ENCODE peak calls at places on chromosomes 6 and 20, in seven cellular contexts. S is left lung, G is tibial nerve, T is endodermal cell, A is lower leg skin, N is right cardiac atrium, J is brain microvascular endothelial cell. M is an unnamed sample.

GRCh38 chr6:11229267-11230043 is 3.0 kb downstream of the NEDD9 start:
- DNase-seq in A (peak), J (no peak), T (peak), N (no peak), G (no peak), S (no peak), M (no peak)

GRCh38 chr20:1171461-1172093 is 13.2 kb downstream of the TMEM74B start:
- DNase-seq in T (peak), S (no peak), J (no peak), G (no peak), N (peak), A (no peak), M (no peak)

GRCh38 chr20:8127553-8128255 is 4.4 kb upstream of the PLCB1 start:
- DNase-seq in T (no peak), A (no peak), N (no peak), S (no peak), J (peak), G (no peak), M (no peak)

GRCh38 chr6:126548301-126548700 is 208.4 kb downstream of the CENPW start:
- DNase-seq in S (no peak), G (no peak), A (no peak), N (no peak), T (no peak), J (no peak), M (no peak)

GRCh38 chr6:116451916-116452315 is 9.3 kb upstream of the CALHM6 start:
- DNase-seq in N (no peak), S (no peak), A (no peak), G (no peak), J (no peak), T (no peak), M (no peak)

GRCh38 chr6:131451330-131452195 is 121.5 kb upstream of the ARG1 start:
- DNase-seq in T (peak), J (no peak), G (no peak), N (no peak), A (no peak), S (no peak), M (no peak)

GRCh38 chr20:63976980-63977391 is 2.5 kb downstream of the SAMD10 start:
- DNase-seq in T (peak), S (peak), G (no peak), A (no peak), N (peak), J (no peak), M (no peak)

GRCh38 chr20:46458891-46459750 is 52.7 kb upstream of the ELMO2 start:
- DNase-seq in G (no peak), N (peak), T (peak), A (no peak), J (no peak), S (peak), M (no peak)

GRCh38 chr6:16402501-16402900 is 164.1 kb downstream of the GMPR start:
- DNase-seq in S (no peak), J (no peak), G (peak), T (no peak), N (peak), A (no peak), M (no peak)

GRCh38 chr6:35073766-35074471 is 67.2 kb downstream of the TCP11 start:
- DNase-seq in N (peak), G (no peak), A (no peak), J (no peak), T (no peak), S (no peak), M (no peak)

GRCh38 chr20:61422636-61423425 is 170.8 kb downstream of the CDH4 start:
- DNase-seq in S (no peak), G (no peak), A (no peak), J (no peak), T (peak), N (no peak), M (no peak)

GRCh38 chr6:133648576-133648975 is 240.3 kb upstream of the TCF21 start:
- DNase-seq in G (no peak), N (no peak), T (no peak), S (no peak), J (no peak), A (no peak), M (no peak)

GRCh38 chr6:168526841-168527281 is 85.9 kb downstream of the SMOC2 start:
- DNase-seq in N (peak), G (peak), S (no peak), A (no peak), T (no peak), J (no peak), M (no peak)

GRCh38 chr6:32096087-32096393 is 13.1 kb downstream of the TNXB start:
- DNase-seq in N (peak), G (no peak), S (no peak), A (no peak), T (no peak), J (no peak), M (no peak)

GRCh38 chr6:151089916-151090443 is 149.8 kb upstream of the AKAP12 start:
- DNase-seq in J (no peak), N (peak), G (no peak), T (peak), S (no peak), A (no peak), M (no peak)

GRCh38 chr20:44056010-44056698 is 130.8 kb downstream of the JPH2 start:
- DNase-seq in T (peak), S (peak), N (peak), A (peak), G (no peak), J (peak), M (no peak)

GRCh38 chr6:111809264-111809663 is 64.0 kb downstream of the FYN start:
- DNase-seq in S (no peak), J (no peak), G (no peak), T (no peak), A (no peak), N (no peak), M (no peak)

GRCh38 chr6:112113371-112113770 is 26.0 kb downstream of the FAM229B start:
- DNase-seq in N (no peak), A (no peak), S (no peak), J (no peak), G (no peak), T (no peak), M (no peak)

GRCh38 chr6:38509713-38510112 is 130.0 kb downstream of the BTBD9 start:
- DNase-seq in S (no peak), A (no peak), N (no peak), G (no peak), J (peak), T (no peak), M (no peak)

GRCh38 chr20:59350330-59351147 is 50.1 kb downstream of the EDN3 start:
- DNase-seq in A (no peak), S (no peak), G (no peak), N (no peak), J (no peak), T (no peak), M (no peak)

GRCh38 chr20:8361008-8361652 is 229.1 kb downstream of the PLCB1 start:
- DNase-seq in A (no peak), T (no peak), G (no peak), N (no peak), J (peak), S (no peak), M (no peak)

DNA sequence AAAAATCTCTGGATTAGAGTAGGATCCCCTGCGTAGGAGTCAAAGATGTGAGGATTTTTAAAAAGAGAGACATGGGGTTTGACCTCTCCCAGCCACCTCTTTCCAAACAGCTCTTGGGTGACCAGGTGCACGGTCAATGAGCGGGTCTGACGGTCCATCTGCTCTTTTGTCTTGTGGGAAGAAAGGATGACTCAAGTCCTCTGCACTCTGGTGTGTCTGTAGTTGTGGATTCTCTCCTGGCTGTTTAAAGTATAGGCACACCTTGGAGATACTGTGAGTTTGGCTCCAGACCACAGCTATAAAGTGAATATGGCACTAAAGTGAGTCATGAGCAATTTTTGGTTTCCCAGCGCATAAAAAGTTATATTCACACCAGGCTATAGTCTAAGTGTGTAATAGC is 209.8 kb downstream of the BMP7 start:
- DNase-seq in G (no peak), N (no peak), T (no peak), J (no peak), A (no peak), S (no peak), M (no peak)
- H3K4me3 ChIP-seq in G (no peak), N (no peak), T (no peak), J (no peak), A (no peak), S (no peak), M (no peak)

GRCh38 chr6:132513821-132514545 is 1.1 kb upstream of the STX7 start:
- DNase-seq in A (no peak), N (no peak), S (no peak), G (no peak), T (no peak), J (no peak), M (no peak)
- H3K4me3 ChIP-seq in A (no peak), N (peak), S (peak), G (peak), T (no peak), J (no peak), M (peak)

GRCh38 chr6:5765141-5765760 is 241.5 kb downstream of the NRN1 start:
- DNase-seq in A (no peak), T (peak), N (no peak), S (no peak), G (no peak), J (no peak), M (no peak)
- H3K4me3 ChIP-seq in A (no peak), T (no peak), N (no peak), S (no peak), G (no peak), J (no peak), M (no peak)

DNA sequence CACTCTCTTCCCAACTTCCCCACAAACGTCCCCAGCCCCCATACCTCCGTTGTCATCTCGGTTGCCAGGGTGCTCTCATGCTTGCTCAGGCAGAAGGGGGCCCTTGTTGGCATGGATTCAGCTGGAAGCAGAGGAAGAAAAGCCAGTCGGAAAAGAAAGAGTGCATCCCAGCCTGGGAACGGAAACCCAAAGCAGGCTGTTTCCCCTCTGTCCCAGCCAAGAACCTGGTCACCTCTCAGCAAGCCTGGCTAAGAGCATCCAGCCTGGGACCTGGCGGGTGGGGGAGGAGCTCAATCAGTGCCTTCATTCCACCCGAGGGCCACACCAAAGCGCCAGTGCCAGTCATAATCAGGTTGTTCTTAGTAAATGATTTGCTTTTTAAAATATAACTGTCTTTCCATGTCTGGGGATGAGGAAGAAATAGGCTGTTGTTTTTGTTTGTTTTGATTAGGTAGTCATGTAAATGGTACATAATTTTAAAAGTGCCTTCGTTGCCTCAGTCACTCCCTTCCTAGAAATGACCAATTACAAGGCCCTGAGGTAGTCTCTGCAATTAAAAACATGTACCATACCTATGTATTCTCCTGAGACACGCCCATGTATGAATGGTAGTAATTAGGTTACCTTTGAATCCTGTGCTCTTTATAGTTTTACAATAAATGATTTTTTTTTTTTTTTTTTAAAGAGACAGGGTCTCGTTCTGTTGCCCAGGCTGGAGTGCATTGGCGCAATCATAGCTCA is 21.1 kb downstream of the CHMP4B start:
- DNase-seq in S (no peak), A (no peak), N (peak), G (no peak), T (no peak), J (peak), M (no peak)
- H3K4me3 ChIP-seq in S (no peak), A (no peak), N (no peak), G (no peak), T (no peak), J (no peak), M (peak)

DNA sequence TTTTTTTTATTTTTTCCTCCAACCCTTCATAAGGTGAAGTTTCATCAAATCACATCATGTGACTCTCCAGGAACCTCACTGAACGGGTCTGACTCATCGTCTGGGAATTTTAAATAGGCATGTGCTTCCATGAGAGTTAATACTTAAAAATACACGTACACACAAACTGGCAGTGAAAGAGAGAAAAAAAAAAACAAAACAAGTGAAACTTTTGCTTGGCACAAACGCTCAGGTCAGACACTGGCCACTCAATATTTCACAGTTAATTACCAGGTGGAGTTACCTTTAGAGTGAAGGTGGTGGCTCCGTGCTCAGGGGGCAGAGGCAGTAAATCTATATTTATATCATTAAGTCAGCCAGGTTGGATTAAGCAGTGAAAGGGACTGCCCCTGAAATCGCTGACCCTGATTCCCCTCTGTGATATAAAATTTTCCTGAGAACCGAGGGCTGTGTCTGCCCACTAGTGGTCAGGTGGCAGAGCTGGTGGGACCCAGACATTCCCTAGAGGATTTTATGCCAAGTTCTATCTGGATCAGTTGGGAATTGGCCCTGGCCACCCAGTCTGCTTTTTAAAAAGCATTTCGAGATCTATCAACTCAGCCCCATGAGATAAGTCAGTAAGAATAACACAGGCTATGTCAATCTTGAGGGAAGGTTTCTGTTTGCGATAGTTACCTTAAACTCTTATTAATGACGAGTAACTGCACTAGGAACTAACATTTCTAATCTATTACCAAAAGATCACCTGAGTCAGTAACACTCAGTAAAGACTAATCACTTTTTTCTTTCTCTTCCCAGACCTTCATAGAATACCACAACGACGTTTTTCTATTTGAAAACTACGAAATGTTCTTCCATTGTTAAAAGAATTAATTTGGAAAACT is 259.1 kb downstream of the HDGFL1 start:
- DNase-seq in S (no peak), G (no peak), T (peak), A (peak), J (peak), N (no peak), M (peak)
- H3K4me3 ChIP-seq in S (no peak), G (no peak), T (peak), A (no peak), J (peak), N (no peak), M (no peak)

GRCh38 chr6:159043236-159043635 is 1.6 kb downstream of the TAGAP start:
- DNase-seq in J (no peak), G (no peak), S (no peak), T (no peak), A (no peak), N (no peak), M (no peak)

GRCh38 chr6:159042003-159042823 is 2.6 kb downstream of the TAGAP start:
- DNase-seq in S (peak), G (no peak), T (peak), J (peak), A (no peak), N (peak), M (peak)

GRCh38 chr6:159044899-159045727 is at the start of gene TAGAP:
- DNase-seq in G (peak), A (peak), J (peak), N (peak), T (no peak), S (peak), M (peak)

GRCh38 chr6:159042824-159043181 is 2.0 kb downstream of the TAGAP start:
- DNase-seq in S (no peak), A (no peak), N (no peak), J (no peak), T (no peak), G (no peak), M (no peak)

DNA sequence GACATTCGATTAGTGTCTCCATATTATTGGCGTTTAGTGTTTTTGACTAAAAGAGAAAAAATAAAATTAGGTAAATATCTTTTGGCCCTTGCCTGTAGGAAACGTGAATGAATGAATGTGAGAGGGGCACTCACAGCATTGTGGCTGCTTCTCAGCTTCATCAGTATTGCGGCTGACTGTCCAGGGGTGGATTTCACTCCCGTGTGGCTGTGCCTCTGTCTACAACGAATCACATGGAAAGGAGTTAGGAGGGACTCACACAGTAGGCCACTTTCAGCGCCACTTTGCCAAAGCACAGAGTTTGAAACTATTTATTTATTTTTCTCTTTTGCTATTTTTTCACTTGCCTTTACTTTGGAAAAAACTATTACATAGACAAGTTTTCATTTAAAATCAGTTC is 805 bp downstream of the TAGAP start:
- DNase-seq in G (no peak), N (no peak), J (no peak), S (no peak), T (no peak), A (no peak), M (no peak)
- H3K4me3 ChIP-seq in G (peak), N (peak), J (no peak), S (peak), T (no peak), A (no peak), M (no peak)

DNA sequence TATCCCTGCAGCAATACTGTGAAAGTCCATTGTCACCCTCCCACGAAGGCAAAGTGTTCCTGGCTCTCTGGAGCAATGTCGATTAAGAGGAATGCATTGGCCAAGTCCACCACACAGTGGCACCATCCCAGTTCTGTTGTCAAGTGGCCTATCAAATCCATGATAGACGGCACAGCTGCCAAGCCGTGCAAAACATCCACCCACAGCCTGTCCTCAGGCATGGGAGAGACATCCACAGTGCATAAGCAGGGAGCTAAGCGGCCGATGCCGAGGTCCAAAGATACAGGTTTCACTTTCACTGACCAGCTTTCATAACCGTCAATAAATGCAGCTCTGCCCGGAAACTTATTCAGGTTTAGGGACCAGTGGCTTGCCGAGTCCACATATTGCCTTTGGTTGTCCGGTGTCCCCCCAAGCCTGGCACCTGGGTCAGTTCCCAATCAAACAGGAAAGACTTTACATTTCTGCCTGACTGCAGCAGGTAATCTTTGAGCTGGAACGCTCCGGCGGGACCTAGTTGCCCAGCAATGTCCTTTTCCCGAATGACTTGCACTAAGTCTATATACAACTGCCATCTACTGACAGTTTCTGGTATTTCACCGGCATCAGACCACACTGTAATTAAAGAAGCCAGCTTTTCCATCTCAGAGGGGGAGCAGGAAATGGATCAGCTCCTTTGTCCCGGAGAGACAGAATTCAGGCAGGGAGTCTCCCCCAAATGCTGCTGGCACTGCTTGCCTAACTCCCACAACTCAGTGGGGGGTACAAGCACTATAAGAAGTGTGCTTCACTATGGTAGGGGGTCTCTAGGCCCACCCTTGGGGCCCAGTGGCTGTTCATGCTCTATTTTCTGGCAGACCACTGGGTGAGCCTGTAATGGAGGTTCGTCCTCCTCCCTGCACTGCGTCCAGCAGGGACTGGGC is 6.3 kb downstream of the ZKSCAN3 start:
- DNase-seq in J (peak), A (peak), G (peak), T (peak), S (peak), N (peak), M (peak)
- H3K4me3 ChIP-seq in J (peak), A (peak), G (peak), T (peak), S (peak), N (peak), M (peak)

DNA sequence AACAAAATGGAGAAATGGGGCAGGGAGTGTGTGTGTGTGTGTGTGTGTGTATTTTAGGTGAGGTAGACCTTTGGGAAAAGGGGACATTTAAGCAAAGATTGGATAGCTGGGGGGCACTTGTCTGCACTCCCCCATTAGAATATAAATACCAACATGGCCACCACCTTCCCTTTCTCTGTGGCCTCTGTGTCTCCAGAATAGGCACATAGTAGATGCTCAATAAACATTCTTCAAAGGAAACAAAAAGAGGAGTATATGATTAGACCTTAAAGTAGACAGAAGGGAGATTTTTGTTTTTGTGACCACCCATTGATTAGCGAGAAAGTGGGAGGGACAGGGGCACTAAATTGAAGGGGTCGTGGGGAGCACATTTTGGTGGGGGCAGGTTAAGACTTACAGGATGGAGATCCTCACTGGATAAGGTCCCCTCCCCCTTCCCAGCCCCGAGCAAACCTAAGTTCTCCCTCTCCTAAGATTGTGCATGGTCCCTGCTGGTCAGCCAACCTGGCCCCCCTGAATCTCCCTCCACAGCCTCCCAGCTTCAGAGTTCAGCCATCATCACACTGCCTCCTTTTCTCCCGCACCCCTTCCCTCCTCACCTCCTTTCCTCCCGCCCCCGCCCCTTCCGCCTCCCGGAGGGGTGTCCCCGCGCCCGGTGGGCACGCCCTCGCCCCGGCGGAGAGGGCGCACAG is 514 bp upstream of the TSHZ2 start:
- DNase-seq in S (no peak), N (no peak), J (no peak), T (no peak), A (no peak), G (no peak), M (no peak)
- H3K4me3 ChIP-seq in S (peak), N (peak), J (peak), T (peak), A (peak), G (peak), M (peak)

GRCh38 chr20:62473200-62473585 is 2.6 kb downstream of the GATA5 start:
- DNase-seq in S (no peak), G (no peak), N (no peak), A (no peak), T (no peak), J (no peak), M (no peak)
- H3K4me3 ChIP-seq in S (no peak), G (no peak), N (no peak), A (no peak), T (no peak), J (no peak), M (no peak)